ENCODE peak calls at places on chromosome 9, in six cellular contexts. A is A549, C is HL-60, V is stomach, Y is astrocyte of the spinal cord, Q is neural progenitor cell. T is an unnamed sample.
A peak's percentile ranks its signal among the peaks of the same experiment; 100 is the strongest.

GRCh38 chr9:101738566-101739183 is at the start of gene GRIN3A:
- DNase-seq in A (peak; percentile 18), Y (no peak), C (no peak), V (no peak), Q (peak; percentile 61), T (peak; percentile 7)

GRCh38 chr9:94921072-94921471 is 194.6 kb downstream of the AOPEP start:
- DNase-seq in Y (peak; percentile 77), Q (no peak), C (no peak), A (peak; percentile 74), V (no peak), T (peak; percentile 63)

GRCh38 chr9:117718701-117719100 is 14.5 kb downstream of the TLR4 start:
- DNase-seq in V (no peak), Y (no peak), A (no peak), C (no peak), Q (no peak), T (no peak)

GRCh38 chr9:21996438-21996837 is 1.8 kb downstream of the CDKN2B-AS1 start:
- DNase-seq in V (no peak), A (no peak), Q (peak; percentile 51), Y (no peak), C (no peak), T (no peak)

GRCh38 chr9:114276908-114277821 is 45.7 kb upstream of the ORM1 start:
- DNase-seq in V (no peak), Q (no peak), C (no peak), A (no peak), Y (peak; percentile 97), T (peak; percentile 88)

GRCh38 chr9:15824310-15824709 is 271.5 kb downstream of the CCDC171 start:
- DNase-seq in Q (peak; percentile 7), A (peak; percentile 24), Y (peak; percentile 62), C (no peak), V (no peak), T (peak; percentile 35)

GRCh38 chr9:120715331-120715924 is 1.2 kb upstream of the MEGF9 start:
- DNase-seq in Y (peak; percentile 66), A (peak; percentile 56), C (no peak), V (no peak), Q (peak; percentile 79), T (peak; percentile 59)

GRCh38 chr9:128903871-128904371 is 16.9 kb upstream of the PHYHD1 start:
- DNase-seq in V (no peak), Y (no peak), A (no peak), C (no peak), Q (no peak), T (no peak)

GRCh38 chr9:126661521-126662251 is 48.0 kb downstream of the LMX1B start:
- DNase-seq in Y (no peak), Q (peak; percentile 72), C (no peak), V (no peak), A (peak; percentile 13), T (peak; percentile 31)

GRCh38 chr9:108296056-108296455 is 559.7 kb downstream of the ACTL7B start:
- DNase-seq in Y (peak; percentile 79), A (no peak), Q (no peak), V (no peak), C (no peak), T (peak; percentile 59)

GRCh38 chr9:115847245-115847644 is 306.3 kb upstream of the PAPPA start:
- DNase-seq in A (peak; percentile 31), C (no peak), Y (peak; percentile 57), V (no peak), Q (no peak), T (peak; percentile 35)

GRCh38 chr9:93606187-93606586 is 29.8 kb downstream of the PHF2 start:
- DNase-seq in Q (no peak), C (no peak), A (no peak), Y (no peak), V (no peak), T (no peak)

GRCh38 chr9:130030821-130031481 is 12.0 kb downstream of the FNBP1 start:
- DNase-seq in C (no peak), Q (no peak), Y (no peak), V (no peak), A (no peak), T (no peak)

GRCh38 chr9:116594552-116594951 is 92.6 kb upstream of the TRIM32 start:
- DNase-seq in V (no peak), C (no peak), Q (no peak), Y (peak; percentile 60), A (peak; percentile 40), T (peak; percentile 95)

GRCh38 chr9:71442937-71443336 is 321.5 kb upstream of the TRPM3 start:
- DNase-seq in A (no peak), Y (no peak), C (no peak), V (no peak), Q (no peak), T (no peak)

GRCh38 chr9:112493738-112494137 is 7.1 kb downstream of the KIAA1958 start:
- DNase-seq in A (no peak), C (no peak), Y (no peak), Q (no peak), V (no peak), T (no peak)

GRCh38 chr9:120587357-120587756 is 7.4 kb upstream of the CDK5RAP2 start:
- DNase-seq in V (no peak), A (no peak), Q (no peak), C (peak; percentile 14), Y (no peak), T (no peak)

GRCh38 chr9:76441551-76442322 is 17.2 kb upstream of the GCNT1 start:
- DNase-seq in Y (peak; percentile 90), Q (no peak), V (no peak), C (no peak), A (no peak), T (peak; percentile 35)

GRCh38 chr9:125803526-125803925 is 56.4 kb downstream of the PBX3 start:
- DNase-seq in A (no peak), C (no peak), V (no peak), Q (no peak), Y (no peak), T (no peak)

GRCh38 chr9:94181782-94182181 is 77.3 kb upstream of the ZNF169 start:
- DNase-seq in V (no peak), A (no peak), Q (no peak), Y (no peak), C (no peak), T (no peak)

GRCh38 chr9:91746904-91747303 is 203.1 kb downstream of the ROR2 start:
- DNase-seq in Y (no peak), V (no peak), C (no peak), A (no peak), Q (no peak), T (no peak)

DNA sequence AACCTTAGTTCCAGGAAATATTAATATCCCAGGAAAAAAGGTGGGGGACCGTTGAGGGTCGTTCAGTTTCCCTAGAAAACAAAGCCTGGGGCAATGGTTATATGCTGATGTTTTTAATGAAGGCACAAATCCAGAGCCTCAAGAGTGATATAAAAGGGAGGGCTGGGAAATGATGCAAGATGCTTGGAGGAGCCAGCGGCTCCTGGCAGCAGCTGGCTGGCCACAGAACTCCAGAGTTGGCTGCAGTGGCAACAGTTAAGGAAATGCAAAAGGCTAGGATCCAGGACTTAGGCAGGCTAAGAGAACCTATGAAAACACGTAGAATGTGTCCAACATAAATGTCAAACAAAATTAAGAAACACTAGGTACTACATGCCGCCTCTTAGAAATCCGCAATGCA is 31.0 kb upstream of the B4GALT1 start:
- DNase-seq in Q (no peak), V (no peak), A (no peak), C (no peak), Y (peak; percentile 61), T (peak; percentile 92)
- H3K4me3 ChIP-seq in Q (no peak overlapping the region), V (no peak overlapping the region), A (no peak overlapping the region), C (no peak overlapping the region), Y (no peak overlapping the region), T (no peak overlapping the region)

GRCh38 chr9:84062538-84062937 is 81.9 kb downstream of the RMI1 start:
- DNase-seq in A (no peak), Y (no peak), V (no peak), C (no peak), Q (no peak), T (no peak)
- TF ChIP-seq CTCF in A (no peak), Y (no peak), V (no peak), C (no peak), Q (no peak), T (no peak)

DNA sequence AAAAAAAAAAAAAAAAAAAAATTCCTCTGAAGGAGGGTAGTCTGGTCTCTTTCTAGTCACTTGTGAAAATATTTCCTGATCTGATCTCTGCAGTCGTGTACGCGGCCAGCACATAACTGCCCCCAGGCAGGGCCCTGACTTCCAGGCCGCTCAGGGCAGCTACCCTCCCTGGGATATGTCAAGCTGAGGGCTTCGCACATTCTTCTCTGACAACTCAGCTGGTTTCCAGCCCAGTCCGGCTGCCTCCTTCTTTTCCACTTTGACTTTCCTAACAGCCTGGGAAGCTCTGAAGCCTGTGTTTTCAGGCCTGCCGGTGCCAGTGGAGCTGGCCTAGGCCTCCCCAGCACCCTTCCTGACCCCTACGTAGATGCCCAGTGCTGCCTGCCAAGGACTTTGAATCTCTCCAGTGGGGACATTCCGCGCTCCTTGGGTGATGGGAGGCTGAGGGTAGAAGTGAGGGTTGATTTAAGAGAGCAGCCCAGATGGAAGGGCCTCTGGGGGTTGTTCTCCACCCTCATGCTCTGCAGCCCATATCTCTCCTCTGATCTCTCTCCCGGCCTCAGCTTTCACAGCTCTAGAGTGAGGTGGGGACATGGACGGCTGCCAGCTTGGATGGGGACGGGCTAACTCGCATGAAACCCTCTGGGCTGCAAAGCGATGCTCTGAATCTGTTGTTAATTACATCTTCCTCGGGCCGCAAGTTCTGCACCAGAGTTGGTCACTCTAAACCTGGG is 20.7 kb downstream of the COL5A1 start:
- DNase-seq in Y (peak; percentile 87), Q (no peak), C (no peak), A (no peak), V (no peak), T (peak; percentile 96)
- H3K4me3 ChIP-seq in Y (no peak overlapping the region), Q (no peak overlapping the region), C (no peak overlapping the region), A (no peak overlapping the region), V (no peak overlapping the region), T (no peak overlapping the region)

GRCh38 chr9:12666813-12667212 is 26.4 kb upstream of the TYRP1 start:
- DNase-seq in A (peak; percentile 5), C (no peak), Y (no peak), Q (peak; percentile 8), V (no peak), T (no peak)
- TF ChIP-seq CTCF in A (peak; percentile 20), C (no peak), Y (peak; percentile 4), Q (peak; percentile 40), V (no peak), T (no peak)

T was measured in cardiac fibroblast.